ENCODE peak calls at places on chromosomes 6 and 20, in ten cellular contexts. T is posterior vena cava; O is activated CD4-positive, alpha-beta T cell treated with anti-CD3 and anti-CD28 coated beads, Interleukin-2, amount 10 ng/mL, durations not matched to agents 7 days and 5 days; K is NCI-H1694; U is lower leg skin; L is GM18507; V is left lobe of liver; E is AG09309; S is KBM-7; R is CD8-positive, alpha-beta T cell. P is an unnamed sample.

GRCh38 chr6:148495029-148495428 is 152.4 kb downstream of the SASH1 start:
- DNase-seq in V (no peak), O (no peak), T (no peak), K (no peak), E (no peak), S (no peak), R (no peak), U (no peak), L (no peak), P (no peak)

GRCh38 chr20:33674294-33675126 is at the start of gene NECAB3:
- DNase-seq in T (peak; percentile 92), U (peak; percentile 73), K (no peak), E (no peak), R (peak; percentile 60), O (peak; percentile 59), S (peak; percentile 69), V (peak; percentile 91), L (no peak), P (no peak)

GRCh38 chr6:170130771-170131241 is 160.1 kb downstream of the DLL1 start:
- DNase-seq in V (peak; percentile 37), O (no peak), R (no peak), E (no peak), S (no peak), L (no peak), K (no peak), U (no peak), T (peak; percentile 70), P (no peak)

GRCh38 chr6:90274481-90275030 is 22.1 kb downstream of the BACH2 start:
- DNase-seq in O (peak; percentile 92), S (no peak), V (no peak), K (no peak), T (no peak), E (no peak), L (no peak), U (no peak), R (peak; percentile 90), P (no peak)

GRCh38 chr6:75402296-75402695 is 91.3 kb downstream of the FILIP1 start:
- DNase-seq in T (no peak), U (no peak), R (no peak), S (no peak), O (no peak), L (no peak), E (no peak), K (no peak), V (no peak), P (no peak)

GRCh38 chr6:13615802-13616140 is 636 bp downstream of the NOL7 start:
- DNase-seq in V (peak; percentile 58), O (peak; percentile 54), E (no peak), S (peak; percentile 55), R (peak; percentile 42), U (peak; percentile 23), K (no peak), L (no peak), T (peak; percentile 84), P (no peak)

GRCh38 chr6:35544748-35545361 is 32.2 kb upstream of the TULP1 start:
- DNase-seq in S (no peak), T (no peak), L (no peak), K (no peak), E (no peak), V (no peak), O (no peak), U (no peak), R (no peak), P (peak; percentile 33)

GRCh38 chr20:37411408-37412306 is 65.7 kb downstream of the SRC start:
- DNase-seq in T (no peak), K (no peak), S (no peak), R (no peak), E (no peak), V (no peak), U (no peak), O (peak; percentile 24), L (no peak), P (no peak)

GRCh38 chr20:49276895-49277785 is 717 bp downstream of the ZNFX1 start:
- DNase-seq in V (peak; percentile 55), L (no peak), K (no peak), T (peak; percentile 87), R (peak; percentile 37), S (peak; percentile 24), U (peak; percentile 32), O (peak; percentile 29), E (no peak), P (no peak)

GRCh38 chr6:84432616-84433015 is 205.2 kb upstream of the CEP162 start:
- DNase-seq in S (no peak), T (no peak), E (peak; percentile 49), L (no peak), U (no peak), O (no peak), K (no peak), R (no peak), V (no peak), P (no peak)

GRCh38 chr6:70336976-70337375 is 34.1 kb upstream of the COL9A1 start:
- DNase-seq in E (no peak), O (no peak), L (no peak), K (no peak), U (no peak), T (no peak), S (no peak), R (no peak), V (no peak), P (no peak)

GRCh38 chr6:153129873-153130514 is 1.1 kb downstream of the RGS17 start:
- DNase-seq in U (no peak), L (no peak), E (no peak), R (no peak), V (no peak), O (no peak), K (no peak), S (no peak), T (peak; percentile 76), P (no peak)